ENCODE peak calls at places on chromosomes 4 and X, in five cellular contexts. S, W, M, N and P are unnamed samples.
A peak's percentile ranks its signal among the peaks of the same experiment; 100 is the strongest.

GRCh38 chr4:78585633-78586032 is 34.1 kb downstream of the ANXA3 start:
- DNase-seq in S (no peak), W (no peak), M (no peak), N (no peak), P (no peak)

GRCh38 chr4:109319684-109320083 is 17.2 kb upstream of the COL25A1 start:
- DNase-seq in S (no peak), W (no peak), M (no peak), N (no peak), P (no peak)

GRCh38 chr4:86934147-86934771 is 552 bp upstream of the AFF1 start:
- DNase-seq in S (no peak), W (no peak), M (no peak), N (no peak), P (no peak)

GRCh38 chr4:25449270-25449669 is 72.2 kb downstream of the ANAPC4 start:
- DNase-seq in S (no peak), W (no peak), M (no peak), N (peak; percentile 69), P (no peak)

GRCh38 chr4:74539043-74539790 is 94.3 kb downstream of the AREG start:
- DNase-seq in S (peak; percentile 77), W (no peak), M (no peak), N (no peak), P (peak; percentile 95)

GRCh38 chrX:103404225-103405008 is 28.1 kb downstream of the BEX3 start:
- DNase-seq in S (no peak), W (peak; percentile 51), M (no peak), N (peak; percentile 86), P (peak; percentile 73)

GRCh38 chr4:128571747-128572146 is 237.8 kb upstream of the JADE1 start:
- DNase-seq in S (peak; percentile 88), W (no peak), M (no peak), N (peak; percentile 96), P (peak; percentile 82)

GRCh38 chr4:168908859-168909390 is 101.1 kb downstream of the CBR4 start:
- DNase-seq in S (no peak), W (no peak), M (no peak), N (no peak), P (no peak)

GRCh38 chr4:124066579-124066978 is 646.0 kb downstream of the ANKRD50 start:
- DNase-seq in S (no peak), W (no peak), M (no peak), N (no peak), P (no peak)

GRCh38 chr4:151087467-151087866 is 12.0 kb upstream of the RPS3A start:
- DNase-seq in S (no peak), W (no peak), M (no peak), N (no peak), P (no peak)

GRCh38 chrX:71908387-71908786 is 2.3 kb upstream of the NHSL2 start:
- DNase-seq in S (no peak), W (no peak), M (no peak), N (no peak), P (no peak)

GRCh38 chr4:118865091-118865708 is 23.5 kb upstream of the SYNPO2 start:
- DNase-seq in S (peak; percentile 44), W (no peak), M (no peak), N (peak; percentile 47), P (no peak)

GRCh38 chr4:7850489-7850888 is 89.2 kb downstream of the AFAP1 start:
- DNase-seq in S (no peak), W (no peak), M (no peak), N (no peak), P (no peak)

GRCh38 chrX:21933077-21933476 is 7.4 kb upstream of the SMS start:
- DNase-seq in S (no peak), W (no peak), M (no peak), N (no peak), P (no peak)

GRCh38 chrX:72201836-72202536 is 20.4 kb downstream of the PIN4 start:
- DNase-seq in S (no peak), W (no peak), M (no peak), N (peak; percentile 78), P (no peak)

GRCh38 chr4:11338990-11339782 is 89.5 kb downstream of the HS3ST1 start:
- DNase-seq in S (no peak), W (no peak), M (no peak), N (no peak), P (no peak)

GRCh38 chrX:56994375-56995270 is 718 bp downstream of the SPIN3 start:
- DNase-seq in S (no peak), W (no peak), M (no peak), N (no peak), P (no peak)

GRCh38 chrX:29666361-29666760 is 549.0 kb upstream of the MAGEB2 start:
- DNase-seq in S (no peak), W (no peak), M (no peak), N (no peak), P (no peak)

GRCh38 chr4:150673793-150674192 is 91.8 kb downstream of the MAB21L2 start:
- DNase-seq in S (no peak), W (no peak), M (no peak), N (no peak), P (no peak)

GRCh38 chrX:50769389-50770063 is 44.5 kb downstream of the SHROOM4 start:
- DNase-seq in S (no peak), W (peak; percentile 40), M (no peak), N (no peak), P (no peak)

GRCh38 chr4:27189683-27190082 is 329.0 kb downstream of the STIM2 start:
- DNase-seq in S (no peak), W (peak; percentile 54), M (no peak), N (no peak), P (no peak)

GRCh38 chrX:46770817-46771163 is 11.9 kb upstream of the SLC9A7 start:
- DNase-seq in S (peak; percentile 57), W (no peak), M (no peak), N (peak; percentile 83), P (peak; percentile 52)

GRCh38 chr4:98501383-98501782 is 157.0 kb downstream of the TSPAN5 start:
- DNase-seq in S (no peak), W (no peak), M (no peak), N (peak; percentile 55), P (no peak)

GRCh38 chr4:152045781-152046571 is 285.2 kb upstream of the GATB start:
- DNase-seq in S (no peak), W (no peak), M (no peak), N (peak; percentile 36), P (no peak)

GRCh38 chr4:21202959-21203358 is 502.7 kb downstream of the PACRGL start:
- DNase-seq in S (no peak), W (no peak), M (no peak), N (no peak), P (no peak)

GRCh38 chr4:123284166-123284565 is 112.4 kb upstream of the SPRY1 start:
- DNase-seq in S (no peak), W (no peak), M (no peak), N (no peak), P (no peak)

GRCh38 chr4:123478859-123479345 is 82.3 kb downstream of the SPRY1 start:
- DNase-seq in S (peak; percentile 88), W (no peak), M (no peak), N (peak; percentile 75), P (peak; percentile 71)

GRCh38 chrX:65688403-65688881 is 21.0 kb downstream of the MSN start:
- DNase-seq in S (no peak), W (no peak), M (no peak), N (peak; percentile 50), P (no peak)

GRCh38 chr4:107283587-107284559 is 247.8 kb upstream of the DKK2 start:
- DNase-seq in S (peak; percentile 87), W (no peak), M (no peak), N (peak; percentile 94), P (peak; percentile 67)

GRCh38 chrX:10159069-10159468 is 2.3 kb downstream of the CLCN4 start:
- DNase-seq in S (no peak), W (peak; percentile 20), M (no peak), N (no peak), P (no peak)

GRCh38 chr4:158964728-158965124 is 138.2 kb upstream of the RAPGEF2 start:
- DNase-seq in S (no peak), W (no peak), M (no peak), N (no peak), P (no peak)

GRCh38 chr4:12579172-12579571 is 905.0 kb downstream of the RAB28 start:
- DNase-seq in S (no peak), W (no peak), M (no peak), N (no peak), P (no peak)

GRCh38 chrX:7946960-7947359 is 19.7 kb upstream of the PNPLA4 start:
- DNase-seq in S (no peak), W (no peak), M (no peak), N (no peak), P (no peak)